ENCODE peak calls at places on chromosomes 6 and 20, in four cellular contexts. R, B, S and J are unnamed samples.

GRCh38 chr6:52420668-52421358 is 671 bp downstream of the EFHC1 start:
- DNase-seq in R (peak), B (no peak), S (peak), J (no peak)

GRCh38 chr20:10622657-10623418 is 51.0 kb downstream of the JAG1 start:
- DNase-seq in R (no peak), B (no peak), S (no peak), J (no peak)

GRCh38 chr6:104771258-104771832 is 88.4 kb downstream of the HACE1 start:
- DNase-seq in R (peak), B (no peak), S (peak), J (peak)

GRCh38 chr6:14612016-14612415 is 494.4 kb downstream of the CD83 start:
- DNase-seq in R (peak), B (no peak), S (no peak), J (no peak)

GRCh38 chr6:151148111-151148510 is 91.7 kb upstream of the AKAP12 start:
- DNase-seq in R (peak), B (no peak), S (no peak), J (no peak)

GRCh38 chr6:2940010-2940850 is 31.1 kb downstream of the SERPINB6 start:
- DNase-seq in R (no peak), B (no peak), S (no peak), J (peak)

GRCh38 chr20:9531581-9531980 is 17.2 kb downstream of the LAMP5 start:
- DNase-seq in R (no peak), B (no peak), S (no peak), J (no peak)

GRCh38 chr6:67224989-67225388 is 1410.1 kb upstream of the ADGRB3 start:
- DNase-seq in R (no peak), B (no peak), S (no peak), J (no peak)

GRCh38 chr6:170372380-170373325 is 66.1 kb downstream of the FAM120B start:
- DNase-seq in R (peak), B (no peak), S (peak), J (no peak)

GRCh38 chr6:158060447-158061360 is 79.0 kb downstream of the SYNJ2 start:
- DNase-seq in R (peak), B (no peak), S (peak), J (no peak)
- H3K4me3 ChIP-seq in R (no peak), B (no peak), S (no peak), J (no peak)

GRCh38 chr6:51028271-51028670 is 209.6 kb downstream of the TFAP2B start:
- DNase-seq in R (peak), B (no peak), S (no peak), J (no peak)
- H2AFZ ChIP-seq in R (no peak), B (no peak), S (no peak), J (no peak)

GRCh38 chr20:23687986-23688385 is 852 bp downstream of the CST4 start:
- DNase-seq in R (no peak), B (no peak), S (no peak), J (no peak)
- TF ChIP-seq EZH2phosphoT487 in R (no peak), B (no peak), S (no peak), J (no peak)

DNA sequence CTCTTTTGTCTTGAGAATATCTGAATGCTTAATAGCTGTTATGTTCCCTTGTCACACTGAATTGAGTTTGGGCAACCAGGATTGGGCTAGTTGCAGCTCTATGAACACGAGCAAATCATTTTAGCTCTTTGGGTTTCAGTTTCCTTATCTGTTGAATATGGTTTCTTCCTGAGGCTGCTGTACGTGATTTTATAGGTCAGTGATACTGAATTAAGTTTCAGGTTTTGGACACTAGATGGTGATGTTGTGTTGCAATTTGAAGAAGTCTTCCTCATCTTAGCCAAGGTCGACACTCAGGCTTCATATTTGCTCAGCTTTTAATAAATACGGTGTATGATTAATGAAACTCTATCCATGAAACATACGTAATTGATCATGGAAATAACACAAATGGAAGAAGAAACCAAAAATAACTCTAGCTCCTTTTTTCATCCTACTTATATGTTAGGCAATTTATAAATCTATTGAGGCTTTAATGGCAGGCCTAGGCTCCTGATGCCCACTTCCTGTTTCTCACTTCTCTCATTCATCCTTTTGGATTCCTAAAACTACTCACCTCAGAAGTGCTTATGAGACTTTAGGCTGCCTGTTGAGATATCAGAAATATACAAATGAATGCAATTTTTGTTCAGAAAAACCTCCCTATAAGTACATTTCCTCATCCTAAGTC is 354.1 kb upstream of the MAP3K7 start:
- DNase-seq in R (peak), B (peak), S (peak), J (peak)
- H3K4me3 ChIP-seq in R (no peak), B (no peak), S (no peak), J (peak)

GRCh38 chr6:91340998-91341397 is 754.1 kb upstream of the MAP3K7 start:
- DNase-seq in R (no peak), B (no peak), S (peak), J (no peak)

GRCh38 chr6:91341473-91341872 is 754.6 kb upstream of the MAP3K7 start:
- DNase-seq in R (no peak), B (no peak), S (peak), J (no peak)

GRCh38 chr6:91337967-91338366 is 751.1 kb upstream of the MAP3K7 start:
- DNase-seq in R (no peak), B (no peak), S (peak), J (no peak)
- H2AFZ ChIP-seq in R (no peak), B (no peak), S (no peak), J (no peak)

GRCh38 chr20:24504331-24505285 is 35.2 kb downstream of the SYNDIG1 start:
- DNase-seq in R (no peak), B (no peak), S (no peak), J (no peak)
- TF ChIP-seq EZH2phosphoT487 in R (no peak), B (no peak), S (no peak), J (no peak)

GRCh38 chr6:129645371-129646139 is 64.4 kb downstream of the ARHGAP18 start:
- DNase-seq in R (peak), B (peak), S (no peak), J (no peak)
- H3K4me3 ChIP-seq in R (no peak), B (peak), S (no peak), J (no peak)

GRCh38 chr6:154592199-154592860 is 81.8 kb upstream of the CNKSR3 start:
- DNase-seq in R (no peak), B (no peak), S (no peak), J (no peak)
- H2AFZ ChIP-seq in R (no peak), B (no peak), S (peak), J (no peak)

DNA sequence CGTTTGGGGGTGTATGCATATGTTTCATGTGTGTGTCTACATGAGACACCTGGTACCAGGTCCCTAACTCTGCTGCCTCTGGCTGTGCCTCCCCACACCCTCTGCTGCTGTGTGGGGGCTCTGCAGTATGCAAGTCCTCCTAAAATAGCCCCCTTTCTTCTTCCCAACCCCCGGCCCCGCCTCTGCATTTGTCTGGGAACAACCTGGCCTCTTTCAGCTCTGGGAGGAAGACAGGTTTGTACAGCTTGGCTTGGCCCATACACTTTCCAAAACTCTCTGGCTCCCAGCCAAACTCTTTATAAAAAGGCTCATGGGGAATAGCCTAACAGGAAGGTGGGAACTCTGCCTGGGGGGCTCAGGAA is 27.1 kb upstream of the EMILIN3 start:
- DNase-seq in R (no peak), B (no peak), S (no peak), J (no peak)
- TF ChIP-seq EZH2phosphoT487 in R (no peak), B (no peak), S (no peak), J (no peak)